ENCODE peak calls at places on chromosomes 16 and 17, in five cellular contexts. One of them, this sample, is unnamed.

GRCh38 chr17:61381537-61381936 is 18.1 kb upstream of the TBX2 start:
- DNase-seq in HEK293T: no peak
- DNase-seq in activated CD8-positive, alpha-beta T cell treated with anti-CD3 and anti-CD28 coated beads, Interleukin-2, amount 10 ng/mL, durations not matched to agents 7 days and 5 days: no peak
- DNase-seq in NCI-H2081: no peak
- DNase-seq in HCT116: no peak
- DNase-seq in this sample: no peak

GRCh38 chr17:9587969-9588656 is 11.7 kb downstream of the CFAP52 start:
- DNase-seq in HCT116: no peak
- DNase-seq in HEK293T: no peak
- DNase-seq in NCI-H2081: no peak
- DNase-seq in activated CD8-positive, alpha-beta T cell treated with anti-CD3 and anti-CD28 coated beads, Interleukin-2, amount 10 ng/mL, durations not matched to agents 7 days and 5 days: no peak
- DNase-seq in this sample: no peak

GRCh38 chr17:44314869-44315661 is 6.7 kb downstream of the RUNDC3A start:
- DNase-seq in HCT116: no peak
- DNase-seq in activated CD8-positive, alpha-beta T cell treated with anti-CD3 and anti-CD28 coated beads, Interleukin-2, amount 10 ng/mL, durations not matched to agents 7 days and 5 days: peak
- DNase-seq in NCI-H2081: peak
- DNase-seq in HEK293T: peak
- DNase-seq in this sample: no peak

GRCh38 chr16:55239723-55240122 is 84.3 kb upstream of the IRX6 start:
- DNase-seq in HEK293T: no peak
- DNase-seq in HCT116: no peak
- DNase-seq in activated CD8-positive, alpha-beta T cell treated with anti-CD3 and anti-CD28 coated beads, Interleukin-2, amount 10 ng/mL, durations not matched to agents 7 days and 5 days: no peak
- DNase-seq in NCI-H2081: no peak
- DNase-seq in this sample: no peak

GRCh38 chr17:56786989-56787482 is 46.7 kb downstream of the C17orf67 start:
- DNase-seq in NCI-H2081: no peak
- DNase-seq in activated CD8-positive, alpha-beta T cell treated with anti-CD3 and anti-CD28 coated beads, Interleukin-2, amount 10 ng/mL, durations not matched to agents 7 days and 5 days: peak
- DNase-seq in HCT116: peak
- DNase-seq in HEK293T: no peak
- DNase-seq in this sample: peak

GRCh38 chr16:11107781-11108465 is 148.1 kb downstream of the SOCS1 start:
- DNase-seq in HEK293T: no peak
- DNase-seq in activated CD8-positive, alpha-beta T cell treated with anti-CD3 and anti-CD28 coated beads, Interleukin-2, amount 10 ng/mL, durations not matched to agents 7 days and 5 days: no peak
- DNase-seq in NCI-H2081: no peak
- DNase-seq in HCT116: no peak
- DNase-seq in this sample: no peak

GRCh38 chr17:60146206-60146605 is 3.6 kb upstream of the CA4 start:
- DNase-seq in activated CD8-positive, alpha-beta T cell treated with anti-CD3 and anti-CD28 coated beads, Interleukin-2, amount 10 ng/mL, durations not matched to agents 7 days and 5 days: no peak
- DNase-seq in HCT116: no peak
- DNase-seq in HEK293T: no peak
- DNase-seq in NCI-H2081: no peak
- DNase-seq in this sample: no peak

GRCh38 chr17:77318491-77319210 is 177.9 kb downstream of the SEC14L1 start:
- DNase-seq in NCI-H2081: no peak
- DNase-seq in activated CD8-positive, alpha-beta T cell treated with anti-CD3 and anti-CD28 coated beads, Interleukin-2, amount 10 ng/mL, durations not matched to agents 7 days and 5 days: no peak
- DNase-seq in HEK293T: no peak
- DNase-seq in HCT116: no peak
- DNase-seq in this sample: no peak

GRCh38 chr16:47143329-47143676 is 442 bp downstream of the NETO2 start:
- DNase-seq in HEK293T: peak
- DNase-seq in HCT116: peak
- DNase-seq in NCI-H2081: peak
- DNase-seq in activated CD8-positive, alpha-beta T cell treated with anti-CD3 and anti-CD28 coated beads, Interleukin-2, amount 10 ng/mL, durations not matched to agents 7 days and 5 days: peak
- DNase-seq in this sample: peak

GRCh38 chr16:3063617-3064389 is 1.6 kb upstream of the IL32 start:
- DNase-seq in activated CD8-positive, alpha-beta T cell treated with anti-CD3 and anti-CD28 coated beads, Interleukin-2, amount 10 ng/mL, durations not matched to agents 7 days and 5 days: no peak
- DNase-seq in HEK293T: no peak
- DNase-seq in NCI-H2081: no peak
- DNase-seq in HCT116: no peak
- DNase-seq in this sample: no peak

GRCh38 chr17:49598918-49599317 is 23.2 kb downstream of the NXPH3 start:
- DNase-seq in activated CD8-positive, alpha-beta T cell treated with anti-CD3 and anti-CD28 coated beads, Interleukin-2, amount 10 ng/mL, durations not matched to agents 7 days and 5 days: no peak
- DNase-seq in HEK293T: no peak
- DNase-seq in NCI-H2081: no peak
- DNase-seq in HCT116: no peak
- DNase-seq in this sample: no peak

GRCh38 chr17:49910094-49910857 is 58.7 kb upstream of the DLX4 start:
- DNase-seq in HEK293T: no peak
- DNase-seq in activated CD8-positive, alpha-beta T cell treated with anti-CD3 and anti-CD28 coated beads, Interleukin-2, amount 10 ng/mL, durations not matched to agents 7 days and 5 days: no peak
- DNase-seq in NCI-H2081: no peak
- DNase-seq in HCT116: no peak
- DNase-seq in this sample: peak

GRCh38 chr16:280552-280951 is at the start of gene ARHGDIG:
- DNase-seq in NCI-H2081: no peak
- DNase-seq in HEK293T: peak
- DNase-seq in HCT116: no peak
- DNase-seq in activated CD8-positive, alpha-beta T cell treated with anti-CD3 and anti-CD28 coated beads, Interleukin-2, amount 10 ng/mL, durations not matched to agents 7 days and 5 days: no peak
- DNase-seq in this sample: no peak

GRCh38 chr17:44558349-44559287 is 1.3 kb downstream of the FZD2 start:
- DNase-seq in HCT116: no peak
- DNase-seq in NCI-H2081: no peak
- DNase-seq in activated CD8-positive, alpha-beta T cell treated with anti-CD3 and anti-CD28 coated beads, Interleukin-2, amount 10 ng/mL, durations not matched to agents 7 days and 5 days: no peak
- DNase-seq in HEK293T: no peak
- DNase-seq in this sample: no peak